ENCODE peak calls at places on chromosomes 3 and 15, in nine cellular contexts. S, B, V, I, T, K, R, Q and W are unnamed samples.

GRCh38 chr3:4290272-4290893 is 12.8 kb upstream of the SETMAR start:
- DNase-seq in S (no peak), B (peak), V (no peak), I (no peak), T (no peak), K (peak), R (peak), Q (no peak), W (no peak)

GRCh38 chr3:42229942-42230688 is 35.9 kb downstream of the CCK start:
- DNase-seq in S (no peak), B (peak), V (no peak), I (no peak), T (no peak), K (peak), R (peak), Q (no peak), W (no peak)

GRCh38 chr15:37099321-37100108 is 834 bp downstream of the MEIS2 start:
- DNase-seq in S (no peak), B (peak), V (no peak), I (no peak), T (peak), K (peak), R (peak), Q (no peak), W (no peak)

GRCh38 chr3:71859128-71859519 is 74.2 kb upstream of the PROK2 start:
- DNase-seq in S (no peak), B (peak), V (no peak), I (no peak), T (no peak), K (peak), R (peak), Q (no peak), W (no peak)

GRCh38 chr3:40317061-40317676 is 7.7 kb downstream of the EIF1B start:
- DNase-seq in S (no peak), B (peak), V (no peak), I (no peak), T (no peak), K (peak), R (peak), Q (no peak), W (no peak)

GRCh38 chr15:55937040-55937439 is 56.4 kb downstream of the NEDD4 start:
- DNase-seq in S (no peak), B (no peak), V (no peak), I (no peak), T (no peak), K (peak), R (no peak), Q (no peak), W (no peak)

GRCh38 chr15:29888651-29889050 is 66.4 kb upstream of the TJP1 start:
- DNase-seq in S (peak), B (no peak), V (no peak), I (no peak), T (no peak), K (peak), R (peak), Q (no peak), W (no peak)

GRCh38 chr3:34001022-34001421 is 202.6 kb downstream of the PDCD6IP start:
- DNase-seq in S (no peak), B (no peak), V (no peak), I (no peak), T (no peak), K (no peak), R (no peak), Q (no peak), W (no peak)